ENCODE peak calls at places on chromosomes 16 and 17, in seven cellular contexts. N, P, A, G, Z, W and D are unnamed samples.

GRCh38 chr16:12995721-12996372 is 94.4 kb downstream of the SHISA9 start:
- DNase-seq in P (no peak), W (no peak), N (no peak), G (no peak), Z (no peak), A (no peak), D (no peak)

GRCh38 chr16:81745704-81746558 is 33.2 kb upstream of the PLCG2 start:
- DNase-seq in P (peak; percentile 70), N (peak; percentile 48), G (no peak), W (peak; percentile 65), A (peak; percentile 72), Z (peak; percentile 31), D (no peak)

GRCh38 chr17:47717845-47718621 is 15.0 kb upstream of the TBX21 start:
- DNase-seq in Z (no peak), A (no peak), G (no peak), P (peak; percentile 38), N (no peak), W (no peak), D (no peak)

GRCh38 chr17:28702752-28703150 is 8.9 kb downstream of the PROCA1 start:
- DNase-seq in G (no peak), Z (no peak), N (no peak), W (no peak), A (no peak), P (no peak), D (no peak)

GRCh38 chr17:72725432-72726068 is 366.9 kb downstream of the SLC39A11 start:
- DNase-seq in N (peak; percentile 49), W (peak; percentile 47), A (peak; percentile 43), Z (peak; percentile 79), G (peak; percentile 86), P (peak; percentile 76), D (peak; percentile 74)

GRCh38 chr17:67520282-67520906 is 143.3 kb downstream of the PITPNC1 start:
- DNase-seq in N (no peak), Z (no peak), P (peak; percentile 85), G (peak; percentile 77), W (no peak), A (peak; percentile 4), D (no peak)

GRCh38 chr17:40556884-40557414 is 8.3 kb downstream of the CCR7 start:
- DNase-seq in Z (no peak), N (no peak), P (no peak), W (no peak), G (peak; percentile 46), A (peak; percentile 18), D (peak; percentile 49)

GRCh38 chr16:22388101-22388644 is 13.8 kb upstream of the CDR2 start:
- DNase-seq in N (no peak), Z (no peak), W (no peak), G (peak; percentile 88), A (no peak), P (no peak), D (no peak)

GRCh38 chr16:67409631-67410030 is 6.6 kb downstream of the ZDHHC1 start:
- DNase-seq in G (no peak), N (no peak), P (no peak), A (no peak), W (no peak), Z (no peak), D (no peak)

GRCh38 chr17:63753215-63753614 is 11.6 kb upstream of the STRADA start:
- DNase-seq in P (peak; percentile 27), A (no peak), Z (no peak), G (no peak), N (no peak), W (no peak), D (no peak)